ENCODE peak calls at places on chromosomes 6 and 20, in seven cellular contexts. L is IMR-90, C is H1, K is HepG2, P is SK-N-SH, O is K562, N is GM12878. W is an unnamed sample.

GRCh38 chr6:53496797-53497196 is 48.1 kb downstream of the GCLC start:
- DNase-seq in L (peak), C (no peak), K (no peak), P (no peak), O (no peak), N (no peak), W (no peak)

GRCh38 chr6:42981866-42982265 is 2.5 kb upstream of the PPP2R5D start:
- DNase-seq in L (no peak), C (no peak), K (no peak), P (no peak), O (no peak), N (no peak), W (no peak)

GRCh38 chr20:50991076-50991475 is 31.8 kb downstream of the KCNG1 start:
- DNase-seq in L (peak), C (no peak), K (no peak), P (no peak), O (no peak), N (no peak), W (no peak)

GRCh38 chr6:81093046-81093445 is 659.4 kb downstream of the TENT5A start:
- DNase-seq in L (no peak), C (no peak), K (no peak), P (no peak), O (no peak), N (no peak), W (no peak)

GRCh38 chr20:49388790-49389189 is 93.7 kb downstream of the KCNB1 start:
- DNase-seq in L (no peak), C (no peak), K (no peak), P (no peak), O (no peak), N (no peak), W (no peak)

GRCh38 chr6:104526383-104526782 is 333.3 kb downstream of the HACE1 start:
- DNase-seq in L (no peak), C (no peak), K (peak), P (no peak), O (no peak), N (no peak), W (no peak)

GRCh38 chr20:49987868-49988690 is 5.3 kb downstream of the SNAI1 start:
- DNase-seq in L (peak), C (no peak), K (no peak), P (no peak), O (no peak), N (no peak), W (no peak)

GRCh38 chr6:155530219-155530834 is 74.7 kb upstream of the NOX3 start:
- DNase-seq in L (peak), C (no peak), K (peak), P (peak), O (peak), N (no peak), W (peak)

GRCh38 chr20:46117704-46118467 is at the start of gene CD40:
- DNase-seq in L (peak), C (peak), K (peak), P (peak), O (peak), N (peak), W (peak)

GRCh38 chr6:145086197-145086596 is 649.1 kb downstream of the EPM2A start:
- DNase-seq in L (no peak), C (no peak), K (no peak), P (no peak), O (no peak), N (no peak), W (no peak)

GRCh38 chr20:38203337-38204003 is 38.4 kb upstream of the TGM2 start:
- DNase-seq in L (no peak), C (no peak), K (no peak), P (no peak), O (no peak), N (no peak), W (no peak)

GRCh38 chr20:35232575-35232974 is 6.1 kb downstream of the MMP24 start:
- DNase-seq in L (peak), C (no peak), K (no peak), P (no peak), O (no peak), N (no peak), W (no peak)

GRCh38 chr6:87482382-87482781 is 9.6 kb downstream of the SLC35A1 start:
- DNase-seq in L (no peak), C (no peak), K (no peak), P (no peak), O (no peak), N (no peak), W (no peak)

GRCh38 chr6:22110042-22110441 is 186.8 kb downstream of the PRL start:
- DNase-seq in L (peak), C (no peak), K (no peak), P (no peak), O (no peak), N (no peak), W (no peak)

GRCh38 chr20:46558511-46558959 is 8.1 kb upstream of the OCSTAMP start:
- DNase-seq in L (peak), C (no peak), K (peak), P (no peak), O (no peak), N (no peak), W (no peak)

GRCh38 chr6:150537893-150538292 is 61.8 kb upstream of the PLEKHG1 start:
- DNase-seq in L (no peak), C (no peak), K (no peak), P (no peak), O (no peak), N (no peak), W (no peak)

GRCh38 chr6:158005626-158006180 is 24.0 kb downstream of the SYNJ2 start:
- DNase-seq in L (no peak), C (no peak), K (no peak), P (no peak), O (no peak), N (no peak), W (no peak)

GRCh38 chr6:20791074-20791473 is 256.8 kb downstream of the CDKAL1 start:
- DNase-seq in L (no peak), C (no peak), K (no peak), P (no peak), O (no peak), N (peak), W (no peak)

GRCh38 chr6:21447987-21448386 is 145.6 kb upstream of the SOX4 start:
- DNase-seq in L (no peak), C (no peak), K (no peak), P (no peak), O (no peak), N (no peak), W (no peak)

GRCh38 chr20:17636523-17637412 is 45.3 kb downstream of the RRBP1 start:
- DNase-seq in L (no peak), C (no peak), K (no peak), P (peak), O (no peak), N (no peak), W (no peak)

GRCh38 chr6:71387179-71387578 is 98.6 kb downstream of the OGFRL1 start:
- DNase-seq in L (peak), C (no peak), K (no peak), P (no peak), O (no peak), N (no peak), W (no peak)

DNA sequence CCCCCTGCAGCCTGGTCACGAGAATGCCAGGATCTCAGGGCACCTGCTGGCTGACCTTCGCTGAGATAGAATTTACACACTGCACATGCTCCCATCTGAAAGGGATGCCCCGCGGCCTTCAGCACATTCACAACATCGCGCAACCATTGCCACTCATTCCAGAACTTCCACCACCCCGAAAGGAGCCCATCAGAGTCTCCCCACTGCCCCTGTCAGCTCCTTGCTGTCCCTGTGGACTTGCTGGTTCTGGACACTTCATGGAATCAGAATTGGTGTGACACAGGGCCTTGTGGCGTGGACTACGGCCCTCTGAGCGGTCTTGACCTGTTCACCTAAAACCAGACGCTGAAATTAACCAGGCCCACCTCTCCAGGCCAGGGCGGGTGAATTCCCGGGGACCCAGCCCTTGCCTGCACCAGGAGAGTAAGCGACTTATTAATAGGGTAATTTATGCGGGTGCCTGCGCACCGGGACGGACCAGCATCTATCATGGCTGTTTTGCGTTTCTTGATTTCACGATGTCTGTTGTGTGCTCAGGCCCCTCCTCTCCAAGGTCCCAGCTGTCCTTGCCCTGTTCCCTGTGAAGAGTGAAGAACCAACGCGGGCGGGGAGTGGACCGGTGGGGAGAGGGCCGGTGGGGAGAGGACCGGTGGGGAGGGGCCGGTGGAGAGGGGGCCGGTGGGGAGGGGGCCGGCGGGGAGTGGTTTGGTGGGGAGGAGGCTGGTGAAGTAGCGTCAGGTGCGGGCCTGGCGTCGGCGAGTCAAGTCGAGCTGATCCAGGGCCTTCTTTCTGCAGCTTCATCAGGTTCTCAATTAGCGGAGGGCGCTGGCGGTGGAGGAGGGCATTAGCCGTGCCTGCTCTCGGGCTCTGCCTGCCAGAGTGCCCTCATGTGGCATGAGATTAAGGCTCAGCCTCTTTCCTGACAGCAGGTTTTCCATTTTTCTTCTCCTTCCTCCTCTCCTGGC is 20.9 kb upstream of the BHLHE23 start:
- DNase-seq in L (no peak), C (no peak), K (no peak), P (peak), O (no peak), N (no peak), W (no peak)
- H3K9ac ChIP-seq in L (no peak), C (no peak), K (no peak), P (no peak), O (no peak), N (no peak), W (no peak)

GRCh38 chr6:166939894-166940293 is 16.5 kb downstream of the RNASET2 start:
- DNase-seq in L (no peak), C (no peak), K (no peak), P (no peak), O (no peak), N (no peak), W (no peak)

GRCh38 chr6:166939276-166939816 is 17.0 kb downstream of the RNASET2 start:
- DNase-seq in L (no peak), C (no peak), K (no peak), P (no peak), O (no peak), N (no peak), W (no peak)

GRCh38 chr6:166940643-166941068 is 15.7 kb downstream of the RNASET2 start:
- DNase-seq in L (peak), C (no peak), K (no peak), P (no peak), O (peak), N (no peak), W (peak)

GRCh38 chr6:166944666-166945256 is 11.6 kb downstream of the RNASET2 start:
- DNase-seq in L (no peak), C (no peak), K (no peak), P (no peak), O (no peak), N (no peak), W (no peak)

DNA sequence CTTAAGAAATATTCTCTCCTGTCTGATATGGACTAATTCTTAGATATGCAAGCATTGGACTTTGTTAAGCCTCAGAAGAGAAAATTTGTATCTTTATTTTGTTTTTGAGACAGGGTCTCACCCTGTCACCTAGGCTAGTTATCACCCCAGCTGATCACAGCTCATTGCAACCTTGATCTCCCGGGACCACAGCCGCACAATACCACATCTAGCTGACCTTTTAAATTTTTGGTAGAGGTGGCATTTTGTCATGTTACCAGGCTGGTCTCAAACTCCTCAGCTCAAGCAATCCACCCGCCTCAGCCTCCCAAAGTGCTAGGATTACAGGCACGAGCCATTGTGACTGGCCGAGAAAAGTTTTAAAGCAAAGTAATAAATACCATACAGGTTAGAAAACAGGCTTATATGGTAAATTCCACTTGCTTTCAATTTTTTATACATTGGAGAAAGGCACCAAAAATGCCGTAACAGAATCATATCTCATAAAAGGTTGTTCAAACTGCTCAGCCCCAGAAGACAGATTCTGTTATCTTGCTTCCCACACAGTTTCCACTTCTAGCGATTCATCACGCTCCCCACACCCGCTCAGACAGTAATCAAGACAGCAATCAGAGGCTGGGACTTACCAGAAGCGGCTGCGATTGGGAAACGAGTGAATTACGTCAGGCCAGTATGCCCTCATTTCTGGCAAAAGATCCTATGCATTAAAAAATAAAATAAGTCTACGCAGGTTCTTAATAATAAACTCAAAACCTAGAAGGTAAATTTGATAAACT is 13.8 kb downstream of the RNASET2 start:
- DNase-seq in L (peak), C (no peak), K (no peak), P (peak), O (peak), N (no peak), W (no peak)
- TF ChIP-seq RAD21 in L (no peak), C (no peak), K (no peak), P (no peak), O (no peak), N (no peak), W (no peak)

DNA sequence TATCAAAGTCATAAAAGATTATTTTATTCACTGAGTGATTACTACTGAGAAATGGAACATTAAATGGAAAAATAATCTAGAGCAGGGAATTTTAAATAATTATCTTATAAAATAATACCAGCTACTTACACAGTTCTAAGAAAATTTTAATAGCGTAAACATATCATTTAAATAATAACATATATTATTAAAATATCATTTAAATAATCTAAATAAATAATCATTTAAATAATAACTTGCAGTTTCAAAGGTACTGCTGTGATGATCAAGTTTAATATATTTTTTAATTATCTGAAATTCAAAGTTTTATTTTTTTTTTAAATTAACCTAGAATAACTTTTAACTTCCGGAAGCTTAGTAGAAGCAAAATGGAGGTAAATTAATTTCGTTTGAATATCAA is 301.2 kb downstream of the TBC1D32 start:
- DNase-seq in L (no peak), C (no peak), K (no peak), P (no peak), O (no peak), N (no peak), W (no peak)
- H3K9ac ChIP-seq in L (no peak), C (no peak), K (no peak), P (no peak), O (no peak), N (no peak), W (no peak)

DNA sequence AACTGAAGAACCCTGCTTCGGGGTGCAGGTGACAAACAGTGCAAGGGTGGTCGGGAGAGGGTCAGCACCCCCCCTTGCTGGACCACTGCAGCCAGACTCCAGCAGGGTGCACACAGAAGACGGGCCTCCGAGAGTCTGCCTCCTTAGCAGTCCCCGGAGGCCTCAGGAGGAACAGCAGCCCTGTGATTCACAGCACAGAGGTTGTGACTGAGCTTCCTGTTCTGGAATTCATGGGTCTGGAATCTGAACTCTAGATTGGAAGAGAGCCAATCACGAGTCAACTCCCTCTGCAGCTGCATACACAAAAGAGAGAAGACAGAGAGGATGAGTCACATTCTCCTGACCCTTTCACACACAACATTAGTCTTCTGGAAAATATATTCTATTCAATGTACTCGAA is 249.0 kb upstream of the OPRM1 start:
- DNase-seq in L (peak), C (no peak), K (peak), P (peak), O (no peak), N (no peak), W (peak)
- TF ChIP-seq RAD21 in L (no peak), C (no peak), K (no peak), P (no peak), O (no peak), N (no peak), W (no peak)

GRCh38 chr20:370977-371754 is 9.4 kb upstream of the TRIB3 start:
- DNase-seq in L (no peak), C (no peak), K (peak), P (no peak), O (peak), N (no peak), W (no peak)
- H3K9ac ChIP-seq in L (peak), C (no peak), K (peak), P (no peak), O (peak), N (no peak), W (peak)

GRCh38 chr6:160297310-160297709 is 38.7 kb upstream of the SLC22A2 start:
- DNase-seq in L (no peak), C (no peak), K (peak), P (no peak), O (no peak), N (no peak), W (no peak)
- TF ChIP-seq RAD21 in L (no peak), C (peak), K (peak), P (no peak), O (no peak), N (no peak), W (peak)

GRCh38 chr20:33675127-33675954 is 1.1 kb upstream of the NECAB3 start:
- DNase-seq in L (no peak), C (no peak), K (no peak), P (no peak), O (no peak), N (no peak), W (no peak)
- H3K9ac ChIP-seq in L (peak), C (no peak), K (peak), P (no peak), O (peak), N (no peak), W (peak)

GRCh38 chr20:57397693-57398108 is 6.5 kb downstream of the RBM38 start:
- DNase-seq in L (no peak), C (no peak), K (no peak), P (no peak), O (no peak), N (no peak), W (no peak)
- TF ChIP-seq RAD21 in L (no peak), C (no peak), K (no peak), P (no peak), O (no peak), N (no peak), W (no peak)

GRCh38 chr6:137975058-137975940 is 108.2 kb downstream of the TNFAIP3 start:
- DNase-seq in L (peak), C (no peak), K (peak), P (no peak), O (no peak), N (peak), W (peak)
- H3K9ac ChIP-seq in L (no peak), C (no peak), K (no peak), P (no peak), O (peak), N (peak), W (no peak)

DNA sequence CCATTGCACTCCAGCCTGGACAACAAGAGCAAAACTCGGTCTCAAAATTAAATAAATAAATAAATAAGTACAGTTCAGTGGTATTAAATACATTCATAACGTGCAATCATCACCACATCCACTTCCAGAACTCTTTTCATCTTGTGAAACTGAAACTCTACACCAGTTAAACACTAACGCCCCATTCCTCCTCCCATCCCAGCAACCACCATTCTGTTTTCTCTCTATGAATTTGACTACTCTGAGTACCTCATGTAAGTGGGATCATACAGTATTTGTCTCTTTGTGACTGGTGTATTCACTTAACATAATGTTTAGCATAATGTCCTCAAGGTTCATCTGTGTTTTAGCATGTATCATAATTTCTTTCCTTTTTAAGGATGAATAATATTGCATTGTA is 29.1 kb upstream of the SCML4 start:
- DNase-seq in L (no peak), C (no peak), K (no peak), P (no peak), O (no peak), N (no peak), W (no peak)
- TF ChIP-seq RAD21 in L (no peak), C (no peak), K (no peak), P (no peak), O (no peak), N (no peak), W (no peak)

W was measured in HCT116.